ENCODE peak calls at places on chromosome 14, in seven cellular contexts. One of them, this sample, is unnamed.

GRCh38 chr14:77299776-77300175 is 20.9 kb downstream of the POMT2 start:
- DNase-seq in HTR-8/SVneo: no peak
- DNase-seq in WTC11: no peak
- DNase-seq in mammary epithelial cell: no peak
- DNase-seq in T-cell: no peak
- DNase-seq in cardiac muscle cell: no peak
- DNase-seq in activated CD4-positive, CD25-positive, alpha-beta regulatory T cell: no peak
- DNase-seq in this sample: no peak

GRCh38 chr14:33737446-33737845 is 213.4 kb downstream of the EGLN3 start:
- DNase-seq in HTR-8/SVneo: peak
- DNase-seq in WTC11: no peak
- DNase-seq in mammary epithelial cell: peak
- DNase-seq in T-cell: no peak
- DNase-seq in cardiac muscle cell: no peak
- DNase-seq in activated CD4-positive, CD25-positive, alpha-beta regulatory T cell: no peak
- DNase-seq in this sample: no peak

GRCh38 chr14:106845286-106846087 is 1319.1 kb downstream of the TMEM121 start:
- DNase-seq in HTR-8/SVneo: no peak
- DNase-seq in WTC11: no peak
- DNase-seq in mammary epithelial cell: peak
- DNase-seq in T-cell: peak
- DNase-seq in cardiac muscle cell: no peak
- DNase-seq in activated CD4-positive, CD25-positive, alpha-beta regulatory T cell: no peak
- DNase-seq in this sample: no peak

GRCh38 chr14:101918125-101918989 is 46.0 kb upstream of the DYNC1H1 start:
- DNase-seq in HTR-8/SVneo: no peak
- DNase-seq in WTC11: peak
- DNase-seq in mammary epithelial cell: no peak
- DNase-seq in T-cell: no peak
- DNase-seq in cardiac muscle cell: no peak
- DNase-seq in activated CD4-positive, CD25-positive, alpha-beta regulatory T cell: no peak
- DNase-seq in this sample: no peak

GRCh38 chr14:30996892-30997659 is 28.4 kb upstream of the AP4S1 start:
- DNase-seq in HTR-8/SVneo: no peak
- DNase-seq in WTC11: no peak
- DNase-seq in mammary epithelial cell: no peak
- DNase-seq in T-cell: no peak
- DNase-seq in cardiac muscle cell: no peak
- DNase-seq in activated CD4-positive, CD25-positive, alpha-beta regulatory T cell: no peak
- DNase-seq in this sample: no peak

GRCh38 chr14:61150851-61151250 is 130.3 kb downstream of the TMEM30B start:
- DNase-seq in HTR-8/SVneo: no peak
- DNase-seq in WTC11: no peak
- DNase-seq in mammary epithelial cell: no peak
- DNase-seq in T-cell: no peak
- DNase-seq in cardiac muscle cell: no peak
- DNase-seq in activated CD4-positive, CD25-positive, alpha-beta regulatory T cell: no peak
- DNase-seq in this sample: no peak

GRCh38 chr14:47332099-47332498 is 343.3 kb downstream of the MDGA2 start:
- DNase-seq in HTR-8/SVneo: no peak
- DNase-seq in WTC11: no peak
- DNase-seq in mammary epithelial cell: no peak
- DNase-seq in T-cell: no peak
- DNase-seq in cardiac muscle cell: no peak
- DNase-seq in activated CD4-positive, CD25-positive, alpha-beta regulatory T cell: no peak
- DNase-seq in this sample: no peak

GRCh38 chr14:62117010-62117717 is 354.9 kb downstream of the SNAPC1 start:
- DNase-seq in HTR-8/SVneo: peak
- DNase-seq in WTC11: peak
- DNase-seq in mammary epithelial cell: peak
- DNase-seq in T-cell: peak
- DNase-seq in cardiac muscle cell: peak
- DNase-seq in activated CD4-positive, CD25-positive, alpha-beta regulatory T cell: peak
- DNase-seq in this sample: peak

GRCh38 chr14:104659764-104660523 is 29.5 kb upstream of the INF2 start:
- DNase-seq in HTR-8/SVneo: no peak
- DNase-seq in WTC11: no peak
- DNase-seq in mammary epithelial cell: no peak
- DNase-seq in T-cell: no peak
- DNase-seq in cardiac muscle cell: peak
- DNase-seq in activated CD4-positive, CD25-positive, alpha-beta regulatory T cell: no peak
- DNase-seq in this sample: no peak

GRCh38 chr14:67490201-67490600 is 1.7 kb upstream of the TMEM229B start:
- DNase-seq in HTR-8/SVneo: no peak
- DNase-seq in WTC11: no peak
- DNase-seq in mammary epithelial cell: no peak
- DNase-seq in T-cell: no peak
- DNase-seq in cardiac muscle cell: no peak
- DNase-seq in activated CD4-positive, CD25-positive, alpha-beta regulatory T cell: no peak
- DNase-seq in this sample: no peak

GRCh38 chr14:52944267-52944666 is 6.6 kb downstream of the FERMT2 start:
- DNase-seq in HTR-8/SVneo: no peak
- DNase-seq in WTC11: no peak
- DNase-seq in mammary epithelial cell: no peak
- DNase-seq in T-cell: no peak
- DNase-seq in cardiac muscle cell: no peak
- DNase-seq in activated CD4-positive, CD25-positive, alpha-beta regulatory T cell: no peak
- DNase-seq in this sample: no peak

GRCh38 chr14:67623114-67623513 is 3.4 kb downstream of the ARG2 start:
- DNase-seq in HTR-8/SVneo: no peak
- DNase-seq in WTC11: no peak
- DNase-seq in mammary epithelial cell: peak
- DNase-seq in T-cell: no peak
- DNase-seq in cardiac muscle cell: no peak
- DNase-seq in activated CD4-positive, CD25-positive, alpha-beta regulatory T cell: no peak
- DNase-seq in this sample: no peak

GRCh38 chr14:92466068-92466458 is 47.5 kb upstream of the RIN3 start:
- DNase-seq in HTR-8/SVneo: no peak
- DNase-seq in WTC11: no peak
- DNase-seq in mammary epithelial cell: no peak
- DNase-seq in T-cell: no peak
- DNase-seq in cardiac muscle cell: no peak
- DNase-seq in activated CD4-positive, CD25-positive, alpha-beta regulatory T cell: no peak
- DNase-seq in this sample: no peak

GRCh38 chr14:56659964-56660551 is 80.5 kb downstream of the TMEM260 start:
- DNase-seq in HTR-8/SVneo: peak
- DNase-seq in WTC11: no peak
- DNase-seq in mammary epithelial cell: peak
- DNase-seq in T-cell: no peak
- DNase-seq in cardiac muscle cell: peak
- DNase-seq in activated CD4-positive, CD25-positive, alpha-beta regulatory T cell: no peak
- DNase-seq in this sample: no peak

GRCh38 chr14:105411017-105411941 is 8.3 kb upstream of the MTA1 start:
- DNase-seq in HTR-8/SVneo: peak
- DNase-seq in WTC11: peak
- DNase-seq in mammary epithelial cell: peak
- DNase-seq in T-cell: no peak
- DNase-seq in cardiac muscle cell: peak
- DNase-seq in activated CD4-positive, CD25-positive, alpha-beta regulatory T cell: no peak
- DNase-seq in this sample: no peak

GRCh38 chr14:104966261-104967143 is 11.7 kb downstream of the AHNAK2 start:
- DNase-seq in HTR-8/SVneo: no peak
- DNase-seq in WTC11: no peak
- DNase-seq in mammary epithelial cell: no peak
- DNase-seq in T-cell: no peak
- DNase-seq in cardiac muscle cell: no peak
- DNase-seq in activated CD4-positive, CD25-positive, alpha-beta regulatory T cell: no peak
- DNase-seq in this sample: no peak

GRCh38 chr14:23141706-23142467 is 22.8 kb upstream of the CEBPE start:
- DNase-seq in HTR-8/SVneo: peak
- DNase-seq in WTC11: no peak
- DNase-seq in mammary epithelial cell: peak
- DNase-seq in T-cell: no peak
- DNase-seq in cardiac muscle cell: no peak
- DNase-seq in activated CD4-positive, CD25-positive, alpha-beta regulatory T cell: no peak
- DNase-seq in this sample: no peak

GRCh38 chr14:102693006-102693755 is 84.1 kb upstream of the TRAF3 start:
- DNase-seq in HTR-8/SVneo: no peak
- DNase-seq in WTC11: no peak
- DNase-seq in mammary epithelial cell: no peak
- DNase-seq in T-cell: no peak
- DNase-seq in cardiac muscle cell: peak
- DNase-seq in activated CD4-positive, CD25-positive, alpha-beta regulatory T cell: no peak
- DNase-seq in this sample: no peak

This sample was measured in endothelial cell.